ENCODE peak calls at places on chromosomes 12 and 14, in four cellular contexts. One of them, this sample, is unnamed.

GRCh38 chr12:50276912-50277671 is 6.2 kb downstream of the LIMA1 start:
- DNase-seq in HepG2: no peak
- DNase-seq in GM12878: no peak
- DNase-seq in HCT116: no peak
- DNase-seq in this sample: no peak

GRCh38 chr12:95591731-95592130 is 40.5 kb upstream of the USP44 start:
- DNase-seq in HepG2: no peak
- DNase-seq in GM12878: no peak
- DNase-seq in HCT116: no peak
- DNase-seq in this sample: no peak

GRCh38 chr14:104288272-104288671 is 149.9 kb downstream of the KIF26A start:
- DNase-seq in HepG2: no peak
- DNase-seq in GM12878: no peak
- DNase-seq in HCT116: no peak
- DNase-seq in this sample: no peak

GRCh38 chr12:120094485-120094884 is 22.1 kb downstream of the RAB35 start:
- DNase-seq in HepG2: no peak
- DNase-seq in GM12878: no peak
- DNase-seq in HCT116: no peak
- DNase-seq in this sample: no peak

GRCh38 chr14:55188686-55189295 is 2.6 kb downstream of the DLGAP5 start:
- DNase-seq in HepG2: no peak
- DNase-seq in GM12878: no peak
- DNase-seq in HCT116: no peak
- DNase-seq in this sample: no peak

GRCh38 chr14:86712176-86712575 is 1182.2 kb downstream of the FLRT2 start:
- DNase-seq in HepG2: peak
- DNase-seq in GM12878: no peak
- DNase-seq in HCT116: no peak
- DNase-seq in this sample: no peak

GRCh38 chr12:67811437-67812361 is 163.2 kb downstream of the DYRK2 start:
- DNase-seq in HepG2: no peak
- DNase-seq in GM12878: no peak
- DNase-seq in HCT116: no peak
- DNase-seq in this sample: no peak

GRCh38 chr12:132062481-132062880 is 81.6 kb downstream of the DDX51 start:
- DNase-seq in HepG2: no peak
- DNase-seq in GM12878: no peak
- DNase-seq in HCT116: no peak
- DNase-seq in this sample: no peak

GRCh38 chr14:99322731-99323599 is 51.0 kb upstream of the BCL11B start:
- DNase-seq in HepG2: no peak
- DNase-seq in GM12878: no peak
- DNase-seq in HCT116: no peak
- DNase-seq in this sample: no peak

GRCh38 chr14:37668646-37669045 is 73.2 kb downstream of the TTC6 start:
- DNase-seq in HepG2: no peak
- DNase-seq in GM12878: no peak
- DNase-seq in HCT116: no peak
- DNase-seq in this sample: no peak

GRCh38 chr14:76977793-76978730 is 50.4 kb downstream of the IRF2BPL start:
- DNase-seq in HepG2: peak
- DNase-seq in GM12878: peak
- DNase-seq in HCT116: no peak
- DNase-seq in this sample: peak

GRCh38 chr12:51269174-51270066 is 795 bp downstream of the SMAGP start:
- DNase-seq in HepG2: peak
- DNase-seq in GM12878: no peak
- DNase-seq in HCT116: no peak
- DNase-seq in this sample: peak

GRCh38 chr14:33592298-33592697 is 358.6 kb downstream of the EGLN3 start:
- DNase-seq in HepG2: no peak
- DNase-seq in GM12878: no peak
- DNase-seq in HCT116: no peak
- DNase-seq in this sample: no peak

GRCh38 chr14:93676416-93676958 is 111.8 kb downstream of the PRIMA1 start:
- DNase-seq in HepG2: no peak
- DNase-seq in GM12878: no peak
- DNase-seq in HCT116: no peak
- DNase-seq in this sample: no peak

GRCh38 chr14:59630281-59630963 is 53.8 kb upstream of the CCDC175 start:
- DNase-seq in HepG2: no peak
- DNase-seq in GM12878: no peak
- DNase-seq in HCT116: no peak
- DNase-seq in this sample: peak

GRCh38 chr12:574475-575128 is 88.6 kb downstream of the NINJ2 start:
- DNase-seq in HepG2: peak
- DNase-seq in GM12878: no peak
- DNase-seq in HCT116: peak
- DNase-seq in this sample: no peak

GRCh38 chr14:67241416-67242362 is at the start of gene PALS1:
- DNase-seq in HepG2: peak
- DNase-seq in GM12878: peak
- DNase-seq in HCT116: peak
- DNase-seq in this sample: peak

GRCh38 chr12:62519043-62519442 is 52.4 kb downstream of the MON2 start:
- DNase-seq in HepG2: no peak
- DNase-seq in GM12878: no peak
- DNase-seq in HCT116: no peak
- DNase-seq in this sample: no peak

GRCh38 chr14:75636100-75636692 is 24.5 kb downstream of the ERG28 start:
- DNase-seq in HepG2: no peak
- DNase-seq in GM12878: no peak
- DNase-seq in HCT116: no peak
- DNase-seq in this sample: no peak

GRCh38 chr14:68753696-68754095 is 39.2 kb downstream of the ZFP36L1 start:
- DNase-seq in HepG2: no peak
- DNase-seq in GM12878: no peak
- DNase-seq in HCT116: no peak
- DNase-seq in this sample: no peak

GRCh38 chr12:18135509-18135908 is 45.5 kb upstream of the RERGL start:
- DNase-seq in HepG2: no peak
- DNase-seq in GM12878: no peak
- DNase-seq in HCT116: no peak
- DNase-seq in this sample: no peak

GRCh38 chr14:105486333-105486973 is at the start of gene CRIP1:
- DNase-seq in HepG2: no peak
- DNase-seq in GM12878: no peak
- DNase-seq in HCT116: no peak
- DNase-seq in this sample: no peak

GRCh38 chr12:100356646-100357223 is at the start of gene SLC17A8:
- DNase-seq in HepG2: no peak
- DNase-seq in GM12878: no peak
- DNase-seq in HCT116: no peak
- DNase-seq in this sample: no peak

GRCh38 chr12:15726029-15726756 is 63.0 kb downstream of the EPS8 start:
- DNase-seq in HepG2: no peak
- DNase-seq in GM12878: no peak
- DNase-seq in HCT116: no peak
- DNase-seq in this sample: no peak

GRCh38 chr12:125683748-125684381 is 618.6 kb downstream of the AACS start:
- DNase-seq in HepG2: peak
- DNase-seq in GM12878: no peak
- DNase-seq in HCT116: no peak
- DNase-seq in this sample: peak

GRCh38 chr12:27460471-27460978 is 14.0 kb downstream of the SMCO2 start:
- DNase-seq in HepG2: no peak
- DNase-seq in GM12878: peak
- DNase-seq in HCT116: no peak
- DNase-seq in this sample: no peak

GRCh38 chr12:104637616-104638015 is 180.9 kb downstream of the CHST11 start:
- DNase-seq in HepG2: no peak
- DNase-seq in GM12878: no peak
- DNase-seq in HCT116: no peak
- DNase-seq in this sample: no peak

GRCh38 chr14:33880330-33880729 is 70.5 kb downstream of the EGLN3 start:
- DNase-seq in HepG2: no peak
- DNase-seq in GM12878: no peak
- DNase-seq in HCT116: no peak
- DNase-seq in this sample: no peak

GRCh38 chr14:24080888-24081738 is 9.8 kb downstream of the CPNE6 start:
- DNase-seq in HepG2: peak
- DNase-seq in GM12878: no peak
- DNase-seq in HCT116: no peak
- DNase-seq in this sample: peak
- TF ChIP-seq POLR2A in HepG2: no peak
- TF ChIP-seq POLR2A in GM12878: peak
- TF ChIP-seq POLR2A in HCT116: peak
- TF ChIP-seq POLR2A in this sample: no peak

GRCh38 chr12:121823727-121824115 is 19.9 kb downstream of the SETD1B start:
- DNase-seq in HepG2: no peak
- DNase-seq in GM12878: no peak
- DNase-seq in HCT116: no peak
- DNase-seq in this sample: no peak
- TF ChIP-seq POLR2AphosphoS5 in HepG2: no peak
- TF ChIP-seq POLR2AphosphoS5 in GM12878: no peak
- TF ChIP-seq POLR2AphosphoS5 in HCT116: no peak
- TF ChIP-seq POLR2AphosphoS5 in this sample: no peak

GRCh38 chr12:111775205-111776193 is 8.8 kb downstream of the ALDH2 start:
- DNase-seq in HepG2: peak
- DNase-seq in GM12878: peak
- DNase-seq in HCT116: no peak
- DNase-seq in this sample: peak
- TF ChIP-seq POLR2A in HepG2: no peak
- TF ChIP-seq POLR2A in GM12878: peak
- TF ChIP-seq POLR2A in HCT116: no peak
- TF ChIP-seq POLR2A in this sample: peak

DNA sequence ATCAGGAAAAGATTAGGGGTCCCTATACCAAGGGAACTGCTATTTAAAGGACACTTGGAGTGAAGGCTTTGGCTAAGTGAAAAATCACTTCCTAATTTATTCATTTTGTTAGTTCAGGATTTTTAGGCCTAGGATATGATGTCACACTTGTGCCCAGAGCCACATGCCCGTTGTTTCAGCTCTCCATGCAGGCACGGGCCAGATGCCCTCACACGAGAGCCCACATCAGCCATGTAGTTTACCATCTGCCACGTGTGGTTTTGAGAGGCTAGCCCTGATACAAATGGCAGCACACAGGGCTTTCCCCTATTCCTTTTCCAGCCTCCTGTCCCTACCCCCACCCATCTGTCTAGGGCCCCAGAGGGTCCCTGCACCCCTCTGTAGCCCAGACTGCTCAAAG is 11.9 kb upstream of the LRP1-AS start:
- DNase-seq in HepG2: no peak
- DNase-seq in GM12878: no peak
- DNase-seq in HCT116: no peak
- DNase-seq in this sample: no peak
- TF ChIP-seq POLR2AphosphoS5 in HepG2: no peak
- TF ChIP-seq POLR2AphosphoS5 in GM12878: no peak
- TF ChIP-seq POLR2AphosphoS5 in HCT116: no peak
- TF ChIP-seq POLR2AphosphoS5 in this sample: no peak

DNA sequence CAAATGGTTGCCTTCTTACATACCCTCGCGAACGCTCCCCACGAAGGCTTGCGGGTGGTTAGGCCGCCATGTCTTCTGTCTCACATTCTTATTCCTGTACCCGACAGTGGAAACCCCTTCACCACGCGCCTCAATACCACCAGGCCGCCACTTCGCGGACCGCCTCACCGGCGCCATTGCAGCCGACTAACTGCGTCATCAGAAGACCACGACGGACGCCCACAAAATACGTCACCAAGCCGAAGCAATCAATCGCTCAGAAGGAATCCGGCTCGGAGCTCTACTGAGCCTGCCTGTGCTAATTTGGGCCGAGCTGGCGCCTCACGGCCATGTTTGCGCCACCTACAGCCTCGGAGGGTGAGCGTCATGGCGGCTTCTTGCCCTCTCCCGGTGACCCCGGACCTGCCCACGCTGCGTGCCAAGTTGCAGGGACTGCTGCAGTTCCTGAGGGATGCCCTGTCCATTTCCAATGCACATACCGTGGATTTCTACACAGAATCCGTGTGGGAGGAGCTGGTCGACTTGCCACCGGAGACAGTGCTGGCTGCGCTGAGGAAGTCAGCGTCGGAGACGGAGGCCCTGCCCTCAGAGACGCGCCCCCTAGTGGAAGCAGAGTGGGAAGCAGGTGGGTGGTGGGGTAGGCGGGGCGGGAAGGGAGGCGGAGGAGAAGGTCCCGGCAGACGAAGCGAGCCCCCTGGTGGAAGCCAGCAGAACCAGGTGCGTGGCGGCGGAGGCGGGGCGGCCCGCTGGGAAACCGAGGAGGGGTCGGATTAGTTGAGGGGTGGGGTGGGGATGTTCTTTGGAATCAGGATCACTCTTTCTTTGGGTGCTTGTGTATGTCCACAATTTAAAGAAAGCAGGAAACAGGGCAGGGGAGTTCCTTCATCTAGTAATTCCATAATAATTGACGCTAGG is at the start of the genes CCDC59 and METTL25:
- DNase-seq in HepG2: peak
- DNase-seq in GM12878: peak
- DNase-seq in HCT116: peak
- DNase-seq in this sample: peak
- TF ChIP-seq POLR2A in HepG2: peak
- TF ChIP-seq POLR2A in GM12878: peak
- TF ChIP-seq POLR2A in HCT116: peak
- TF ChIP-seq POLR2A in this sample: peak

DNA sequence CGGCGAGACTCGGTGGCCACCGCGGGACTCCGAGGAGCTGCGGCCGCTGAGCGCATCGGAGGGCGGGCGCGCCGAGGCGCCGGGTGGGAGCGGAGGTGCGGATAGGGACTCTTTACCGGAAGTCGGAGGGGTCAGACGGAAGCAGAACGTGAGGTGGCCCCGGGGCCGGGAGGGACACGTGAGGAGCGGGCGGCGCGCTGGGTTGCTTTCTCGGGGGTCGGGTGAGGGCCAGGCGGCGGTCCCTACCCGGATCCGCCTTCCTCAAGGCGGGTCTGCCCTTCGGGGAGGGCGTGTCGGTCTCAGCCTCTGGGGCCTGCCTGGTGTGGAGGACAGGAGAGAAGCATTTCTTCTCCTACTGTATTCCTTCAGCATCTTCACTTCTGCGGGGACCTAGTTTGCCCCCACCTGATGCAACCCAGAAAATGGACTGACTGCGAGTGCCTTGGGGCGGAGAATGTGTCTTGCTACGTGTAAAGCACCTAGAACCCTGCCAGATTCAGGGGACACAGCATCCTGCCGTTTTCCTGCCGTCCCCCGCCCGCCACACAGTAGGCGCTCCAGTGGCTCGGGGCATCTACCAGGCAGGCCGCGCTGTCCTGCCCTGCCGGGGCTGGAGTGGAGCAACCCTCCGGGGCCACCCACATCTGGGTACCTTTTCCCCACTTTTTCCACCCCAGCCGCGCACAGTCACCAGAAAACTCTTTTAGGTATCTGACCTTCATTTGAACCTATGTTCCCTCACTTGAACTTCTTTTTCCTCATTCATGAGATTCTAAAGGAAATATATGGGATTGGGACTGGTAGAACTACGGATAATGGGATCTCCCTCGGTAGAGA is 562 bp upstream of the ATXN2 start:
- DNase-seq in HepG2: peak
- DNase-seq in GM12878: peak
- DNase-seq in HCT116: peak
- DNase-seq in this sample: peak
- TF ChIP-seq POLR2AphosphoS5 in HepG2: peak
- TF ChIP-seq POLR2AphosphoS5 in GM12878: peak
- TF ChIP-seq POLR2AphosphoS5 in HCT116: peak
- TF ChIP-seq POLR2AphosphoS5 in this sample: peak